ENCODE peak calls at places on chromosomes 7 and 10, in four cellular contexts. L is GM06990, B is mesenchymal stem cell, Q is fibroblast of lung. Z is an unnamed sample.

GRCh38 chr7:29853775-29854174 is 47.5 kb downstream of the WIPF3 start:
- DNase-seq in L (no peak), B (no peak), Q (no peak), Z (no peak)

GRCh38 chr10:110392860-110393732 is 88.4 kb upstream of the SMNDC1 start:
- DNase-seq in L (no peak), B (peak; percentile 79), Q (peak; percentile 84), Z (no peak)

GRCh38 chr10:129114588-129114987 is 352.5 kb upstream of the MGMT start:
- DNase-seq in L (no peak), B (no peak), Q (no peak), Z (no peak)

GRCh38 chr10:132387723-132388210 is 9.2 kb upstream of the PWWP2B start:
- DNase-seq in L (peak; percentile 39), B (peak; percentile 84), Q (peak; percentile 43), Z (peak; percentile 80)

GRCh38 chr10:131534836-131535235 is 223.3 kb upstream of the TCERG1L start:
- DNase-seq in L (no peak), B (no peak), Q (no peak), Z (no peak)

GRCh38 chr7:127909424-127910152 is 121.6 kb downstream of the LRRC4 start:
- DNase-seq in L (no peak), B (no peak), Q (no peak), Z (no peak)

GRCh38 chr7:70574314-70574713 is 557.6 kb upstream of the GALNT17 start:
- DNase-seq in L (no peak), B (no peak), Q (no peak), Z (no peak)

GRCh38 chr10:90179696-90180407 is 478.5 kb downstream of the KIF20B start:
- DNase-seq in L (no peak), B (peak; percentile 99), Q (peak; percentile 99), Z (no peak)

GRCh38 chr10:71137701-71138100 is 74.7 kb upstream of the UNC5B start:
- DNase-seq in L (no peak), B (no peak), Q (no peak), Z (no peak)

GRCh38 chr10:123548779-123549178 is 117.4 kb upstream of the GPR26 start:
- DNase-seq in L (no peak), B (no peak), Q (no peak), Z (no peak)

GRCh38 chr10:22531008-22531407 is 183.4 kb downstream of the PIP4K2A start:
- DNase-seq in L (no peak), B (no peak), Q (no peak), Z (no peak)

GRCh38 chr7:50552921-50553320 is 12.3 kb downstream of the DDC start:
- DNase-seq in L (no peak), B (peak; percentile 48), Q (peak; percentile 75), Z (no peak)

GRCh38 chr7:114930829-114931655 is 9.1 kb downstream of the MDFIC start:
- DNase-seq in L (peak; percentile 69), B (no peak), Q (peak; percentile 42), Z (no peak)

GRCh38 chr7:131039355-131039762 is 288.3 kb upstream of the MKLN1 start:
- DNase-seq in L (no peak), B (no peak), Q (no peak), Z (no peak)

GRCh38 chr7:48637382-48637781 is 287.0 kb upstream of the CDC14C start:
- DNase-seq in L (no peak), B (no peak), Q (peak; percentile 2), Z (no peak)

GRCh38 chr10:124599588-124600050 is 138.0 kb downstream of the LHPP start:
- DNase-seq in L (no peak), B (no peak), Q (no peak), Z (no peak)

GRCh38 chr7:94908204-94909022 is 1.0 kb downstream of the PPP1R9A start:
- DNase-seq in L (peak; percentile 4), B (peak; percentile 32), Q (peak; percentile 21), Z (no peak)

GRCh38 chr10:28875535-28876208 is 198.4 kb downstream of the BAMBI start:
- DNase-seq in L (no peak), B (peak; percentile 74), Q (no peak), Z (no peak)

GRCh38 chr10:114458955-114459354 is 54.7 kb upstream of the AFAP1L2 start:
- DNase-seq in L (no peak), B (peak; percentile 48), Q (peak; percentile 42), Z (no peak)

GRCh38 chr7:55500117-55500516 is 72.2 kb downstream of the VOPP1 start:
- DNase-seq in L (no peak), B (no peak), Q (no peak), Z (no peak)

GRCh38 chr10:76492026-76492425 is 1060.6 kb downstream of the LRMDA start:
- DNase-seq in L (no peak), B (peak; percentile 93), Q (peak; percentile 61), Z (no peak)

GRCh38 chr7:101173752-101174244 is 6.3 kb downstream of the NAT16 start:
- DNase-seq in L (peak; percentile 88), B (no peak), Q (no peak), Z (peak; percentile 67)

GRCh38 chr10:126252884-126253612 is 135.2 kb downstream of the ADAM12 start:
- DNase-seq in L (no peak), B (peak; percentile 99), Q (peak; percentile 97), Z (no peak)

GRCh38 chr10:802506-802905 is 113.0 kb upstream of the DIP2C start:
- DNase-seq in L (no peak), B (no peak), Q (no peak), Z (no peak)

GRCh38 chr10:48251525-48252353 is 22.8 kb downstream of the FRMPD2 start:
- DNase-seq in L (no peak), B (no peak), Q (no peak), Z (no peak)

GRCh38 chr7:57427594-57427993 is 22.4 kb upstream of the ZNF716 start:
- DNase-seq in L (no peak), B (no peak), Q (no peak), Z (no peak)

GRCh38 chr7:46885167-46885566 is 696.7 kb downstream of the TNS3 start:
- DNase-seq in L (no peak), B (no peak), Q (no peak), Z (no peak)

GRCh38 chr7:12730523-12730922 is 43.1 kb downstream of the ARL4A start:
- DNase-seq in L (no peak), B (no peak), Q (no peak), Z (no peak)

GRCh38 chr10:21950566-21950965 is 53.0 kb downstream of the DNAJC1 start:
- DNase-seq in L (no peak), B (no peak), Q (no peak), Z (no peak)

GRCh38 chr10:78382776-78383175 is 349.1 kb downstream of the RPS24 start:
- DNase-seq in L (no peak), B (no peak), Q (no peak), Z (no peak)

GRCh38 chr10:5948999-5949759 is 28.2 kb downstream of the IL15RA start:
- DNase-seq in L (no peak), B (peak; percentile 57), Q (peak; percentile 76), Z (no peak)

GRCh38 chr7:107206136-107206535 is 37.3 kb downstream of the HBP1 start:
- DNase-seq in L (no peak), B (no peak), Q (no peak), Z (no peak)

GRCh38 chr10:98619446-98619845 is 172.7 kb upstream of the HPS1 start:
- DNase-seq in L (no peak), B (no peak), Q (no peak), Z (no peak)

GRCh38 chr7:6654113-6654841 is 17.2 kb downstream of the ZNF316 start:
- DNase-seq in L (no peak), B (no peak), Q (no peak), Z (no peak)

GRCh38 chr10:48470893-48471805 is 133.7 kb downstream of the ARHGAP22 start:
- DNase-seq in L (no peak), B (peak; percentile 33), Q (peak; percentile 45), Z (no peak)

GRCh38 chr10:71214641-71215160 is 2.3 kb downstream of the UNC5B start:
- DNase-seq in L (no peak), B (no peak), Q (no peak), Z (no peak)

GRCh38 chr10:25689346-25690095 is 244.5 kb upstream of the MYO3A start:
- DNase-seq in L (no peak), B (no peak), Q (no peak), Z (no peak)

GRCh38 chr7:106199813-106200364 is 84.9 kb downstream of the NAMPT start:
- DNase-seq in L (no peak), B (peak; percentile 22), Q (no peak), Z (no peak)
- H3K4me3 ChIP-seq in L (no peak overlapping the region), B (no peak overlapping the region), Q (no peak overlapping the region), Z (no peak overlapping the region)

DNA sequence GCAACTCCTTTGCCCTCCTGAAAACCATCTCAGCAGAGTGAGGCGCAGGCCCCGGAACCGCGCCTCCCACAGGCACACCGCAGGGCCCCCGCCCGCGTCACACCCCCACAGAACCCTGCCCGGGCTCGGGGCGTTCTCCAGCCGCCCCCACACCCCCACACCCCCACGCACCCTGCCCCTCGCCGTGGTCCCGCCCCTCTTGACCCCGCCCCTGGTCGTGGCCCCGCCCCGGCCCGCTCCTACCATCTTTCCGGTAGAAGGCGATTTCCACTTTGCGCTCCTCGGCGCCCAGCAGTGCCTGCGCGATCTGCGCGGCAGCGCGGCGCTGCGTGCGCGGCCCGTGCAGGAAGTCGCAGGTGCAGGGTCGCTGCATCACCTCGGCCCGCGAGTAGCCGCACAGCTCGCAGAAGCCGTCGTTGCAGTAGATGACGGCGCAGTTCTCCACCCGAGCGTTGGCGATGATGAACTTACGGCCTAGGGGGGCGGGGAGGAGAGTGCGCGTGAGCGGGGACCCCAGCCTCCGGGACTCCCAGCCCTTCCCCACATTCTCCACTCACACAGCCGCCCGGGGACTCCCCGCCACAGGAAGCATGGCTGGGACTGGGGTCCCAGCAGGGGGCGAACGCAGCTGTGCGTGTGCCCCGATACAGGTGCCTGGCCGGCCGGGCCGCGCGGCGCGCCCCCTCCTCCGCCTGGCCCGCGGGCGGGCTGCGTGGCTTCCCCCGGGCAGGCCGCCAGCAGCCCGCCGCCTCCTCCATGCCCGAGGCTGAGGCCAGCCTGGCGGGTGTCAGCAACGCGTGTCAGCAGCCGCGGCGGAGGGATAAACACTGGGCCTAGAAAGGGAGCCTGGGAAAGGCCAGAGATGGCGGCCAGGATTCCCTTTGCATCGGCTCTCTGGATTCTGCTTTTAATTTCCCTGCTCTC is 3.4 kb downstream of the KCNH2 start:
- DNase-seq in L (peak; percentile 81), B (peak; percentile 50), Q (peak; percentile 28), Z (peak; percentile 84)
- H3K4me3 ChIP-seq in L (peak overlapping the region; percentile 70), B (peak overlapping the region; percentile 45), Q (no peak overlapping the region), Z (peak overlapping the region; percentile 51)

GRCh38 chr10:35339946-35340345 is 3.6 kb downstream of the CCNY start:
- DNase-seq in L (peak; percentile 72), B (peak; percentile 33), Q (peak; percentile 56), Z (no peak)

GRCh38 chr10:35341521-35341920 is 5.2 kb downstream of the CCNY start:
- DNase-seq in L (peak; percentile 54), B (peak; percentile 24), Q (no peak), Z (peak; percentile 43)

GRCh38 chr10:35343739-35344138 is 7.4 kb downstream of the CCNY start:
- DNase-seq in L (no peak), B (no peak), Q (no peak), Z (no peak)

GRCh38 chr10:35340975-35341374 is 4.7 kb downstream of the CCNY start:
- DNase-seq in L (no peak), B (peak; percentile 38), Q (no peak), Z (no peak)

GRCh38 chr10:35342381-35342780 is 6.1 kb downstream of the CCNY start:
- DNase-seq in L (no peak), B (no peak), Q (no peak), Z (no peak)
- H3K4me3 ChIP-seq in L (no peak overlapping the region), B (no peak overlapping the region), Q (no peak overlapping the region), Z (no peak overlapping the region)

DNA sequence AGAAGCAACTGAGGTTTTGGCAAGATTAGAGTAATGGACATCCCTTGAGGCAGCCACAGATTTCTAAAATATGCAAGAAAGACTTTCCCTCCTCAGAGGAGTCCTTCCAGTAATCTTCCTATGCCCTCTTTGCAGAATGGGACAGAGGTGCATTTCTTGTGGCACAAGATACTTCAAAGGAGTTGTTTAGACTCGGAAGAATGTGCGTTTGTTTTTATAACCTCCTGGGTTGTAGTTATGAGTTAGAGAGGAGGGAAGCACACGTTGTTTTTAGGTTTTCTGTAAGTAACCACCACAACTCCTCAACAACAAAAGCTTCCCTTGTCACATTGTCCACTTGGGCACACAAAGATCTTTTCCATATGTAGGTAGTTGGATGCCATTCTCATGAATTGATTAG is 78.1 kb upstream of the GLI3 start:
- DNase-seq in L (no peak), B (peak; percentile 46), Q (no peak), Z (no peak)
- H3K4me3 ChIP-seq in L (no peak overlapping the region), B (no peak overlapping the region), Q (no peak overlapping the region), Z (no peak overlapping the region)

Z was measured in CD4-positive, alpha-beta memory T cell.